ENCODE peak calls at places on chromosomes 3 and 15, in nine cellular contexts. H is BJ, F is hepatocyte, Z is ascending aorta, D is adrenal gland, B is fibroblast of pulmonary artery, O is kidney epithelial cell, E is epithelial cell of proximal tubule, R is AG04450. M is an unnamed sample.
A peak's percentile ranks its signal among the peaks of the same experiment; 100 is the strongest.

GRCh38 chr3:180747805-180748361 is 68.6 kb upstream of the CCDC39 start:
- DNase-seq in D (no peak), F (peak; percentile 37), O (no peak), R (no peak), E (no peak), H (no peak), B (no peak), Z (no peak), M (no peak)

GRCh38 chr3:63228677-63229076 is 49.4 kb upstream of the SYNPR start:
- DNase-seq in D (peak; percentile 17), H (no peak), F (peak; percentile 58), B (peak; percentile 43), R (no peak), Z (no peak), E (no peak), O (no peak), M (no peak)

GRCh38 chr3:159077860-159078259 is 276.0 kb downstream of the MFSD1 start:
- DNase-seq in O (no peak), D (no peak), Z (no peak), E (no peak), B (peak; percentile 76), H (peak; percentile 78), F (no peak), R (peak; percentile 37), M (no peak)

GRCh38 chr15:38391186-38391585 is 62.7 kb upstream of the FAM98B start:
- DNase-seq in Z (no peak), F (no peak), H (no peak), R (no peak), E (peak; percentile 33), D (no peak), B (no peak), O (no peak), M (no peak)

GRCh38 chr15:29170496-29170895 is 99.1 kb downstream of the NSMCE3 start:
- DNase-seq in R (no peak), H (no peak), O (no peak), D (no peak), B (no peak), F (no peak), E (no peak), Z (no peak), M (no peak)

GRCh38 chr3:38662544-38662943 is 13.1 kb upstream of the SCN5A start:
- DNase-seq in F (peak; percentile 39), E (peak; percentile 10), B (peak; percentile 57), D (no peak), H (no peak), O (peak; percentile 9), R (no peak), Z (no peak), M (no peak)

GRCh38 chr3:9685216-9686049 is 18.2 kb upstream of the CPNE9 start:
- DNase-seq in O (no peak), E (no peak), D (no peak), F (no peak), B (no peak), H (no peak), R (no peak), Z (no peak), M (no peak)

GRCh38 chr15:101204744-101205535 is 46.9 kb downstream of the CHSY1 start:
- DNase-seq in E (no peak), D (peak; percentile 40), F (no peak), Z (no peak), R (no peak), O (no peak), H (no peak), B (no peak), M (no peak)

GRCh38 chr3:64803469-64803868 is 115.7 kb upstream of the ADAMTS9 start:
- DNase-seq in Z (no peak), B (no peak), H (no peak), F (peak; percentile 22), R (no peak), E (no peak), D (no peak), O (no peak), M (no peak)

DNA sequence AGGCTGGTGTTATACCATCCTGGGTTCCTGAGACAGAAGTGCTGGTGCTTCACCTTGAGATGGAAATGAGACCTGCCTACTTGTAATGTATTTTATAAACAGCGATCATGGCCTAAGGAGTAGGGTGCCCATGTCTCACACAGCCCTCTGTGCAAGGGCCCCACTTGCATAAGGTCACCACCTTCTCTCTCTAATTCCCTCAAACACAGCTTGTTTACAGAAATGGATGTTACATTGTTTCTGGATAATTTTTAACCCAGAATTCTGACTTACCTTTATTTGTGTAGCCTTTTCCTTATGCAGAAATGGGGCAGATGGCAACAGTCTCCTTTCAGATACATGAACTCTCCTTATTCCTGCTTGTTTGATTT is 95.1 kb upstream of the UMPS start:
- DNase-seq in F (peak; percentile 34), H (no peak), Z (no peak), D (no peak), R (no peak), E (no peak), O (no peak), B (no peak), M (no peak)
- TF ChIP-seq CTCF in F (no peak), H (no peak), Z (no peak), D (no peak), R (no peak), E (no peak), O (no peak), B (no peak), M (no peak)

GRCh38 chr3:13845806-13846205 is 34.1 kb downstream of the WNT7A start:
- DNase-seq in B (no peak), E (no peak), O (no peak), F (no peak), R (no peak), D (no peak), H (no peak), Z (no peak), M (no peak)

GRCh38 chr3:13846238-13846637 is 33.6 kb downstream of the WNT7A start:
- DNase-seq in E (no peak), Z (no peak), B (no peak), H (no peak), R (no peak), D (no peak), O (no peak), F (no peak), M (no peak)

GRCh38 chr3:13843351-13843750 is 36.5 kb downstream of the WNT7A start:
- DNase-seq in D (no peak), Z (no peak), B (no peak), E (no peak), O (no peak), R (no peak), F (no peak), H (no peak), M (no peak)

GRCh38 chr3:13844911-13845310 is 35.0 kb downstream of the WNT7A start:
- DNase-seq in D (no peak), F (no peak), Z (no peak), B (no peak), E (no peak), O (no peak), R (no peak), H (no peak), M (no peak)

GRCh38 chr3:13844286-13844685 is 35.6 kb downstream of the WNT7A start:
- DNase-seq in D (no peak), R (no peak), Z (no peak), H (no peak), B (no peak), E (no peak), O (no peak), F (no peak), M (no peak)
- H3K4me3 ChIP-seq in D (no peak overlapping the region), R (no peak overlapping the region), Z (no peak overlapping the region), H (no peak overlapping the region), B (no peak overlapping the region), E (no peak overlapping the region), O (no peak overlapping the region), F (no peak overlapping the region), M (no peak overlapping the region)

GRCh38 chr15:22811640-22812039 is 25.2 kb downstream of the NIPA1 start:
- DNase-seq in E (no peak), O (no peak), R (no peak), Z (no peak), B (peak; percentile 19), F (peak; percentile 18), D (peak; percentile 89), H (no peak), M (no peak)
- TF ChIP-seq CTCF in E (peak; percentile 42), O (no peak), R (peak; percentile 37), Z (no peak), B (peak; percentile 35), F (peak; percentile 28), D (peak; percentile 62), H (peak; percentile 28), M (no peak)

GRCh38 chr3:146165844-146166243 is 4.9 kb upstream of the PLOD2 start:
- DNase-seq in D (no peak), F (no peak), B (no peak), R (no peak), E (no peak), Z (no peak), H (no peak), O (no peak), M (no peak)

GRCh38 chr3:146164506-146164905 is 3.5 kb upstream of the PLOD2 start:
- DNase-seq in F (no peak), E (no peak), Z (no peak), R (no peak), B (no peak), H (no peak), O (no peak), D (no peak), M (no peak)

GRCh38 chr3:146166450-146167222 is 5.7 kb upstream of the PLOD2 start:
- DNase-seq in O (no peak), E (peak; percentile 91), F (peak; percentile 25), D (peak; percentile 83), B (peak; percentile 83), H (peak; percentile 58), R (no peak), Z (no peak), M (no peak)

GRCh38 chr3:146164951-146165350 is 4.0 kb upstream of the PLOD2 start:
- DNase-seq in Z (no peak), O (no peak), H (no peak), E (no peak), R (no peak), F (peak; percentile 36), B (no peak), D (no peak), M (no peak)

DNA sequence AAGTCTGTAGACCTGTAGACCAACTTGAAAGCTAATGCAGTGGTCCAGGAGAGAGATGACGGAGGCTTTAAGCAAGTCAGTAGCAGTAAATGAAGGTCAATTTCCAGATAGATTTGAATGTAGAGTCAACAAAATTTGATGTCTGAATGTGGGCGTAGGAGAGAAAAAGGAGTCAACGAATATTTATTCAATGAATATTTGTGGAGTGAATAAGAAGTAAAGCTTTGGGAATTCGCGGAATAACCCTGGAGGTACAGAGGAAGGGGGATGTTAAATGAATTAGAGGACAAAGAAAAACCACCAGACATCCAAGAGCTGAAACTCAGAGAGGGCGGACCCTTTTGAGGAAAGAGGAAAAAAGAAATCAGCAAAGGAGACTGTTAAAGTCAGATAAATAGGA is 4.4 kb upstream of the PLOD2 start:
- DNase-seq in Z (no peak), D (no peak), F (no peak), O (no peak), B (peak; percentile 74), H (peak; percentile 38), R (no peak), E (no peak), M (no peak)
- H3K4me3 ChIP-seq in Z (peak overlapping the region; percentile 23), D (no peak overlapping the region), F (no peak overlapping the region), O (no peak overlapping the region), B (no peak overlapping the region), H (no peak overlapping the region), R (no peak overlapping the region), E (no peak overlapping the region), M (no peak overlapping the region)

M was measured in left lung.